ENCODE peak calls at places on chromosomes 3 and 15, in five cellular contexts. J, O, R, S and B are unnamed samples.

GRCh38 chr3:101010316-101010715 is 17.1 kb upstream of the ABI3BP start:
- DNase-seq in R (no peak), S (no peak), J (no peak), O (no peak), B (no peak)

GRCh38 chr3:150216041-150216811 is 191.9 kb upstream of the TSC22D2 start:
- DNase-seq in S (no peak), O (peak), R (no peak), J (no peak), B (no peak)

GRCh38 chr3:5690904-5691532 is 503.5 kb downstream of the EDEM1 start:
- DNase-seq in S (no peak), O (no peak), J (no peak), R (no peak), B (no peak)

GRCh38 chr3:153097213-153097612 is 64.8 kb upstream of the RAP2B start:
- DNase-seq in O (no peak), S (no peak), R (no peak), J (no peak), B (no peak)

GRCh38 chr15:56765252-56765651 is 31.9 kb upstream of the ZNF280D start:
- DNase-seq in J (no peak), S (no peak), R (no peak), O (no peak), B (no peak)

GRCh38 chr15:30990036-30990435 is 1.4 kb downstream of the MTMR10 start:
- DNase-seq in S (no peak), R (peak), J (no peak), O (peak), B (no peak)

GRCh38 chr15:28948036-28948435 is 62.3 kb downstream of the APBA2 start:
- DNase-seq in S (no peak), O (no peak), J (no peak), R (no peak), B (no peak)

GRCh38 chr15:90497912-90498311 is 31.8 kb upstream of the CRTC3 start:
- DNase-seq in R (no peak), J (no peak), O (no peak), S (peak), B (no peak)

GRCh38 chr15:78006567-78007205 is 70.8 kb downstream of the TBC1D2B start:
- DNase-seq in R (no peak), O (no peak), J (no peak), S (no peak), B (no peak)

GRCh38 chr3:126106336-126107202 is 22.6 kb upstream of the SLC41A3 start:
- DNase-seq in J (no peak), S (no peak), R (no peak), O (no peak), B (no peak)

GRCh38 chr3:144045766-144046165 is 74.1 kb downstream of the DIPK2A start:
- DNase-seq in O (no peak), R (no peak), S (no peak), J (no peak), B (no peak)

GRCh38 chr3:63975705-63976104 is 47.6 kb downstream of the PSMD6 start:
- DNase-seq in R (peak), O (no peak), J (no peak), S (no peak), B (no peak)

GRCh38 chr3:166274342-166274741 is 437.1 kb upstream of the BCHE start:
- DNase-seq in S (no peak), J (no peak), R (no peak), O (no peak), B (no peak)

GRCh38 chr15:68589783-68590710 is 11.3 kb downstream of the CORO2B start:
- DNase-seq in S (no peak), R (no peak), J (no peak), O (no peak), B (no peak)

GRCh38 chr3:36403661-36404060 is 23.4 kb downstream of the STAC start:
- DNase-seq in S (no peak), J (no peak), O (no peak), R (no peak), B (no peak)

GRCh38 chr3:126439968-126440708 is 35.6 kb downstream of the ZXDC start:
- DNase-seq in O (no peak), J (no peak), S (no peak), R (no peak), B (no peak)

GRCh38 chr15:64148168-64148567 is 3.4 kb upstream of the SNX22 start:
- DNase-seq in R (no peak), O (no peak), J (no peak), S (no peak), B (no peak)

GRCh38 chr3:31841515-31841914 is 139.5 kb downstream of the OSBPL10 start:
- DNase-seq in J (no peak), S (no peak), O (no peak), R (no peak), B (no peak)

GRCh38 chr15:62953496-62953895 is 89.1 kb upstream of the TPM1 start:
- DNase-seq in R (no peak), O (no peak), J (no peak), S (no peak), B (no peak)
- TF ChIP-seq GABPA in R (no peak), O (no peak), J (no peak), S (no peak), B (no peak)

GRCh38 chr15:40550381-40551037 is 14.3 kb downstream of the CCDC32 start:
- DNase-seq in S (no peak), R (no peak), J (peak), O (no peak), B (no peak)
- TF ChIP-seq REST in S (no peak), R (no peak), J (no peak), O (no peak), B (no peak)

GRCh38 chr3:186950402-186951093 is 20.2 kb downstream of the ST6GAL1 start:
- DNase-seq in S (no peak), O (no peak), J (no peak), R (no peak), B (no peak)
- H3K27ac ChIP-seq in S (peak), O (no peak), J (no peak), R (no peak), B (no peak)

GRCh38 chr15:93296786-93297500 is 207.9 kb upstream of the RGMA start:
- DNase-seq in R (no peak), J (no peak), O (no peak), S (no peak), B (no peak)
- TF ChIP-seq GABPA in R (no peak), J (no peak), O (no peak), S (no peak), B (no peak)

GRCh38 chr15:33638439-33638838 is 327.7 kb downstream of the RYR3 start:
- DNase-seq in R (no peak), S (no peak), J (no peak), O (no peak), B (no peak)
- TF ChIP-seq REST in R (no peak), S (no peak), J (no peak), O (no peak), B (no peak)

GRCh38 chr15:39578851-39579486 is 1.9 kb upstream of the THBS1 start:
- DNase-seq in S (no peak), O (no peak), R (no peak), J (no peak), B (no peak)
- H3K27ac ChIP-seq in S (no peak), O (no peak), R (no peak), J (no peak), B (no peak)

DNA sequence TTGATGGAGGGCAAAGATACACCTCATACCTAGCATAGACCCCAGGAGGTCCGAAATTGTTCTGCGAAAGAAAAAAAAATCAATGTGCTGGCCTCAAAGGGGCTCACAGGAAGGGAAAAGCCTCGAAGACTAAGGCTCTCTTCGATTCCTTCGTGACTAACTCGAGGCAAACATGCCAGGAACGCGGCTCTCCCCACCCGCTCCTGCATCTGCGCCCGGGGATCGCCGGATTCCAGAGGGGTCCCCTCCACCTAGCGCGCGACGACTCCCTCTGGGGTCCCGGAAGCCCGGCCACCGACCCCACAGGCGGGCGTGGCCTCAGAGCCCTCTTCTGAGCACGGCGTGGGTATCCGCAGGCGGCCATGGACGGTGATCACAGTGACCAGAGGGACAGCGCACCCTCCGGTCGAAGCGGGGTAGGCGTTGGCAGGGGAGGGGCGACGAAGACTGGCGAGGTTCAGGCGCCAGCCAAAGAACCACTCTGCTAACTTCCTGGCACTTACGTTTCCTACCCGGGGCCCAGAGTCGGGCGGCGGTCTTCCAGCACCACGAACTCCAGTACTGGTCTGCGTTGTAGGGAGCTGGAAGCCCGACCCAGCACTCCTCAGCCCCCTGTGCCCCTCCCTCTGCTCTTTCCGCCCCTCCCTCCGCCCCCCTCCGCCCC is 517 bp upstream of the EIF3J start:
- DNase-seq in S (peak), R (peak), O (peak), J (no peak), B (peak)
- TF ChIP-seq GABPA in S (peak), R (peak), O (peak), J (no peak), B (no peak)

GRCh38 chr3:4351164-4351855 is 48.1 kb downstream of the SETMAR start:
- DNase-seq in J (no peak), S (peak), R (no peak), O (no peak), B (peak)
- TF ChIP-seq REST in J (no peak), S (no peak), R (no peak), O (no peak), B (no peak)

DNA sequence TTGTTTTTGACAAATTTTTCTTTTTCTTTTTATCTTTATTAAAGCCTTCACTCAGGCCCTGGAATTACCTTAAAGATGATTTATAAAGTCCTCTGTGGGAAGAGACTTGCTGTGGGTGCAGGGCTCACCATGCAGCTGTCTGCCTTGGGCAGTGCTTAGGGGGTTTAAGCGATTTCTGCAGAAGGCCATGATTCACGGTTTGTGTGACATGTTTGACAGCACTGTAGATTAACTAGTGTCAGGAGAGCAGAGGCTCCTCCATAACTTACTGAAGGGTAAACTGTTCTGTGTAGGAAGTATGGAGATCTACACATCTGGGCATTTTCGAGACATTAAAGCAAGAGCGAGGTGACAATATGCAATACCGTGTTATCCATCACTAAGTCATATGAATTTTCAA is 137.7 kb downstream of the LRIG1 start:
- DNase-seq in S (no peak), R (no peak), O (no peak), J (no peak), B (no peak)
- H3K27ac ChIP-seq in S (no peak), R (no peak), O (no peak), J (no peak), B (no peak)

GRCh38 chr3:94069242-94069813 is 6.5 kb downstream of the NSUN3 start:
- DNase-seq in S (no peak), R (peak), J (no peak), O (peak), B (no peak)
- TF ChIP-seq GABPA in S (no peak), R (no peak), J (no peak), O (no peak), B (no peak)